ENCODE peak calls at places on chromosome 2, in seven cellular contexts. One of them, this sample, is unnamed.
A peak's percentile ranks its signal among the peaks of the same experiment; 100 is the strongest.

GRCh38 chr2:68302281-68302680 is 17.5 kb downstream of the CNRIP1 start:
- DNase-seq in IMR-90: peak; percentile 39
- DNase-seq in H9: no peak
- DNase-seq in neuronal stem cell: no peak
- DNase-seq in trophoblast cell: no peak
- DNase-seq in mesendoderm: peak; percentile 66
- DNase-seq in H1: no peak
- DNase-seq in this sample: peak; percentile 21

GRCh38 chr2:101790856-101791255 is 93.3 kb downstream of the MAP4K4 start:
- DNase-seq in IMR-90: peak; percentile 74
- DNase-seq in H9: no peak
- DNase-seq in neuronal stem cell: no peak
- DNase-seq in trophoblast cell: no peak
- DNase-seq in mesendoderm: no peak
- DNase-seq in H1: no peak
- DNase-seq in this sample: no peak

GRCh38 chr2:130824492-130825061 is 12.1 kb upstream of the ARHGEF4 start:
- DNase-seq in IMR-90: peak; percentile 99
- DNase-seq in H9: no peak
- DNase-seq in neuronal stem cell: no peak
- DNase-seq in trophoblast cell: no peak
- DNase-seq in mesendoderm: peak; percentile 27
- DNase-seq in H1: no peak
- DNase-seq in this sample: peak; percentile 83

GRCh38 chr2:71602581-71602980 is 149.2 kb downstream of the DYSF start:
- DNase-seq in IMR-90: no peak
- DNase-seq in H9: peak; percentile 10
- DNase-seq in neuronal stem cell: no peak
- DNase-seq in trophoblast cell: no peak
- DNase-seq in mesendoderm: no peak
- DNase-seq in H1: no peak
- DNase-seq in this sample: no peak

GRCh38 chr2:196176142-196176738 is 4.9 kb upstream of the STK17B start:
- DNase-seq in IMR-90: no peak
- DNase-seq in H9: no peak
- DNase-seq in neuronal stem cell: no peak
- DNase-seq in trophoblast cell: no peak
- DNase-seq in mesendoderm: no peak
- DNase-seq in H1: no peak
- DNase-seq in this sample: no peak

GRCh38 chr2:9330639-9331270 is 92.6 kb downstream of the ITGB1BP1 start:
- DNase-seq in IMR-90: no peak
- DNase-seq in H9: no peak
- DNase-seq in neuronal stem cell: no peak
- DNase-seq in trophoblast cell: no peak
- DNase-seq in mesendoderm: no peak
- DNase-seq in H1: no peak
- DNase-seq in this sample: no peak

GRCh38 chr2:152098798-152099654 is at the start of gene CACNB4:
- DNase-seq in IMR-90: no peak
- DNase-seq in H9: peak; percentile 75
- DNase-seq in neuronal stem cell: peak; percentile 35
- DNase-seq in trophoblast cell: no peak
- DNase-seq in mesendoderm: peak; percentile 25
- DNase-seq in H1: peak; percentile 27
- DNase-seq in this sample: peak; percentile 23

GRCh38 chr2:70514612-70515055 is 39.0 kb downstream of the TGFA start:
- DNase-seq in IMR-90: no peak
- DNase-seq in H9: no peak
- DNase-seq in neuronal stem cell: no peak
- DNase-seq in trophoblast cell: no peak
- DNase-seq in mesendoderm: no peak
- DNase-seq in H1: no peak
- DNase-seq in this sample: no peak

GRCh38 chr2:172817411-172817810 is 81.8 kb downstream of the RAPGEF4 start:
- DNase-seq in IMR-90: peak; percentile 83
- DNase-seq in H9: no peak
- DNase-seq in neuronal stem cell: no peak
- DNase-seq in trophoblast cell: no peak
- DNase-seq in mesendoderm: no peak
- DNase-seq in H1: no peak
- DNase-seq in this sample: no peak

GRCh38 chr2:53422979-53423378 is 344.6 kb upstream of the CHAC2 start:
- DNase-seq in IMR-90: peak; percentile 59
- DNase-seq in H9: peak; percentile 74
- DNase-seq in neuronal stem cell: peak; percentile 18
- DNase-seq in trophoblast cell: peak; percentile 38
- DNase-seq in mesendoderm: peak; percentile 82
- DNase-seq in H1: peak; percentile 27
- DNase-seq in this sample: peak; percentile 57

GRCh38 chr2:220847006-220847405 is 725.1 kb downstream of the EPHA4 start:
- DNase-seq in IMR-90: peak; percentile 30
- DNase-seq in H9: no peak
- DNase-seq in neuronal stem cell: no peak
- DNase-seq in trophoblast cell: no peak
- DNase-seq in mesendoderm: no peak
- DNase-seq in H1: no peak
- DNase-seq in this sample: no peak

GRCh38 chr2:19536136-19536535 is 177.7 kb upstream of the OSR1 start:
- DNase-seq in IMR-90: no peak
- DNase-seq in H9: no peak
- DNase-seq in neuronal stem cell: peak; percentile 55
- DNase-seq in trophoblast cell: no peak
- DNase-seq in mesendoderm: peak; percentile 42
- DNase-seq in H1: no peak
- DNase-seq in this sample: peak; percentile 41

GRCh38 chr2:210399440-210400041 is 77.0 kb downstream of the LANCL1 start:
- DNase-seq in IMR-90: peak; percentile 7
- DNase-seq in H9: no peak
- DNase-seq in neuronal stem cell: no peak
- DNase-seq in trophoblast cell: no peak
- DNase-seq in mesendoderm: no peak
- DNase-seq in H1: no peak
- DNase-seq in this sample: peak; percentile 16

GRCh38 chr2:134401081-134401497 is 147.2 kb downstream of the MGAT5 start:
- DNase-seq in IMR-90: peak; percentile 17
- DNase-seq in H9: no peak
- DNase-seq in neuronal stem cell: no peak
- DNase-seq in trophoblast cell: no peak
- DNase-seq in mesendoderm: no peak
- DNase-seq in H1: no peak
- DNase-seq in this sample: no peak

GRCh38 chr2:133489641-133490411 is 78.4 kb downstream of the NCKAP5 start:
- DNase-seq in IMR-90: peak; percentile 52
- DNase-seq in H9: no peak
- DNase-seq in neuronal stem cell: no peak
- DNase-seq in trophoblast cell: no peak
- DNase-seq in mesendoderm: no peak
- DNase-seq in H1: no peak
- DNase-seq in this sample: no peak

GRCh38 chr2:38578832-38579231 is 23.9 kb downstream of the HNRNPLL start:
- DNase-seq in IMR-90: no peak
- DNase-seq in H9: no peak
- DNase-seq in neuronal stem cell: no peak
- DNase-seq in trophoblast cell: no peak
- DNase-seq in mesendoderm: no peak
- DNase-seq in H1: no peak
- DNase-seq in this sample: peak; percentile 43

GRCh38 chr2:16215892-16216554 is 275.7 kb downstream of the MYCN start:
- DNase-seq in IMR-90: no peak
- DNase-seq in H9: no peak
- DNase-seq in neuronal stem cell: no peak
- DNase-seq in trophoblast cell: no peak
- DNase-seq in mesendoderm: no peak
- DNase-seq in H1: no peak
- DNase-seq in this sample: no peak

GRCh38 chr2:136246086-136246669 is 128.2 kb upstream of the CXCR4 start:
- DNase-seq in IMR-90: peak; percentile 4
- DNase-seq in H9: peak; percentile 58
- DNase-seq in neuronal stem cell: no peak
- DNase-seq in trophoblast cell: peak; percentile 35
- DNase-seq in mesendoderm: peak; percentile 63
- DNase-seq in H1: no peak
- DNase-seq in this sample: peak; percentile 60

GRCh38 chr2:221060335-221060734 is 511.8 kb downstream of the EPHA4 start:
- DNase-seq in IMR-90: peak; percentile 78
- DNase-seq in H9: no peak
- DNase-seq in neuronal stem cell: no peak
- DNase-seq in trophoblast cell: no peak
- DNase-seq in mesendoderm: no peak
- DNase-seq in H1: no peak
- DNase-seq in this sample: peak; percentile 22

GRCh38 chr2:75667884-75668283 is 21.3 kb downstream of the MRPL19 start:
- DNase-seq in IMR-90: no peak
- DNase-seq in H9: no peak
- DNase-seq in neuronal stem cell: no peak
- DNase-seq in trophoblast cell: no peak
- DNase-seq in mesendoderm: no peak
- DNase-seq in H1: no peak
- DNase-seq in this sample: no peak

GRCh38 chr2:105852066-105852465 is 107.4 kb downstream of the NCK2 start:
- DNase-seq in IMR-90: no peak
- DNase-seq in H9: no peak
- DNase-seq in neuronal stem cell: no peak
- DNase-seq in trophoblast cell: peak; percentile 76
- DNase-seq in mesendoderm: no peak
- DNase-seq in H1: no peak
- DNase-seq in this sample: no peak

GRCh38 chr2:240557808-240558207 is at the start of gene ANKMY1:
- DNase-seq in IMR-90: peak; percentile 67
- DNase-seq in H9: peak; percentile 92
- DNase-seq in neuronal stem cell: peak; percentile 78
- DNase-seq in trophoblast cell: peak; percentile 46
- DNase-seq in mesendoderm: peak; percentile 90
- DNase-seq in H1: no peak
- DNase-seq in this sample: peak; percentile 69

GRCh38 chr2:240556553-240557100 is 1.2 kb downstream of the ANKMY1 start:
- DNase-seq in IMR-90: peak; percentile 37
- DNase-seq in H9: peak; percentile 82
- DNase-seq in neuronal stem cell: no peak
- DNase-seq in trophoblast cell: no peak
- DNase-seq in mesendoderm: peak; percentile 86
- DNase-seq in H1: no peak
- DNase-seq in this sample: peak; percentile 37

GRCh38 chr2:240558229-240558885 is 569 bp upstream of the ANKMY1 start:
- DNase-seq in IMR-90: no peak
- DNase-seq in H9: peak; percentile 5
- DNase-seq in neuronal stem cell: no peak
- DNase-seq in trophoblast cell: no peak
- DNase-seq in mesendoderm: no peak
- DNase-seq in H1: no peak
- DNase-seq in this sample: no peak

GRCh38 chr2:240555541-240556250 is 2.1 kb downstream of the ANKMY1 start:
- DNase-seq in IMR-90: no peak
- DNase-seq in H9: no peak
- DNase-seq in neuronal stem cell: no peak
- DNase-seq in trophoblast cell: no peak
- DNase-seq in mesendoderm: no peak
- DNase-seq in H1: no peak
- DNase-seq in this sample: no peak

GRCh38 chr2:240557101-240557751 is 562 bp downstream of the ANKMY1 start:
- DNase-seq in IMR-90: no peak
- DNase-seq in H9: peak; percentile 44
- DNase-seq in neuronal stem cell: no peak
- DNase-seq in trophoblast cell: no peak
- DNase-seq in mesendoderm: no peak
- DNase-seq in H1: no peak
- DNase-seq in this sample: no peak
- H2AK5ac ChIP-seq in IMR-90: no peak overlapping the region
- H2AK5ac ChIP-seq in H9: no peak overlapping the region
- H2AK5ac ChIP-seq in neuronal stem cell: peak overlapping the region; percentile 23
- H2AK5ac ChIP-seq in trophoblast cell: no peak overlapping the region
- H2AK5ac ChIP-seq in mesendoderm: no peak overlapping the region
- H2AK5ac ChIP-seq in H1: no peak overlapping the region
- H2AK5ac ChIP-seq in this sample: no peak overlapping the region

GRCh38 chr2:182816856-182817255 is 49.6 kb downstream of the FRZB start:
- DNase-seq in IMR-90: peak; percentile 21
- DNase-seq in H9: no peak
- DNase-seq in neuronal stem cell: no peak
- DNase-seq in trophoblast cell: no peak
- DNase-seq in mesendoderm: no peak
- DNase-seq in H1: no peak
- DNase-seq in this sample: no peak

GRCh38 chr2:182810087-182810486 is 56.4 kb downstream of the FRZB start:
- DNase-seq in IMR-90: no peak
- DNase-seq in H9: no peak
- DNase-seq in neuronal stem cell: no peak
- DNase-seq in trophoblast cell: no peak
- DNase-seq in mesendoderm: no peak
- DNase-seq in H1: no peak
- DNase-seq in this sample: no peak

GRCh38 chr2:182814804-182815203 is 51.6 kb downstream of the FRZB start:
- DNase-seq in IMR-90: no peak
- DNase-seq in H9: no peak
- DNase-seq in neuronal stem cell: no peak
- DNase-seq in trophoblast cell: no peak
- DNase-seq in mesendoderm: no peak
- DNase-seq in H1: no peak
- DNase-seq in this sample: no peak

GRCh38 chr2:182817558-182817957 is 48.9 kb downstream of the FRZB start:
- DNase-seq in IMR-90: no peak
- DNase-seq in H9: no peak
- DNase-seq in neuronal stem cell: no peak
- DNase-seq in trophoblast cell: no peak
- DNase-seq in mesendoderm: no peak
- DNase-seq in H1: no peak
- DNase-seq in this sample: no peak

DNA sequence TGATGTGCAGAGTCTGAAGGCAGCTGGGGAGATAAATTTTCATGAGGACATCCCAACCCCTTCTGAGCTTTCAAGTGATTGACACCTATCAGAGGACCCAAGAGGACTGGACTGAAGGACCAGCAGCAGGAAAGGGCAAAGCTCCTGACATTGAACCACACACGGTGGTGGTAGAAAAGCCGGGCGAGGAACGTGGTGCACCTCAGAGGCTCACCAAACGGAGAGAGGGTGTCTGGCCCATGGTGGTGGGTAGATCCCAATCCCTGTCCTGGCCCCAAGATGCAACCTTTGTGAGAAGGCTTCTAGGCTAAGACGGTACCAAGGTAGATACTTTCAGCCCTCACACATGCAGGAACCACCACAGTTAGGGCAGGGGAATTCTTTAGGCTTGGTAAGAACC is 52.1 kb downstream of the FRZB start:
- DNase-seq in IMR-90: no peak
- DNase-seq in H9: no peak
- DNase-seq in neuronal stem cell: no peak
- DNase-seq in trophoblast cell: no peak
- DNase-seq in mesendoderm: no peak
- DNase-seq in H1: no peak
- DNase-seq in this sample: no peak
- H3K27ac ChIP-seq in IMR-90: no peak overlapping the region
- H3K27ac ChIP-seq in H9: no peak overlapping the region
- H3K27ac ChIP-seq in neuronal stem cell: no peak overlapping the region
- H3K27ac ChIP-seq in trophoblast cell: no peak overlapping the region
- H3K27ac ChIP-seq in mesendoderm: no peak overlapping the region
- H3K27ac ChIP-seq in H1: no peak overlapping the region
- H3K27ac ChIP-seq in this sample: no peak overlapping the region

GRCh38 chr2:217207387-217208010 is 347.6 kb upstream of the TNP1 start:
- DNase-seq in IMR-90: no peak
- DNase-seq in H9: no peak
- DNase-seq in neuronal stem cell: no peak
- DNase-seq in trophoblast cell: no peak
- DNase-seq in mesendoderm: peak; percentile 14
- DNase-seq in H1: no peak
- DNase-seq in this sample: no peak
- H2AK5ac ChIP-seq in IMR-90: peak overlapping the region; percentile 70
- H2AK5ac ChIP-seq in H9: no peak overlapping the region
- H2AK5ac ChIP-seq in neuronal stem cell: no peak overlapping the region
- H2AK5ac ChIP-seq in trophoblast cell: peak overlapping the region; percentile 31
- H2AK5ac ChIP-seq in mesendoderm: no peak overlapping the region
- H2AK5ac ChIP-seq in H1: no peak overlapping the region
- H2AK5ac ChIP-seq in this sample: no peak overlapping the region

GRCh38 chr2:113178069-113178468 is 4.3 kb downstream of the PSD4 start:
- DNase-seq in IMR-90: no peak
- DNase-seq in H9: no peak
- DNase-seq in neuronal stem cell: no peak
- DNase-seq in trophoblast cell: peak; percentile 56
- DNase-seq in mesendoderm: no peak
- DNase-seq in H1: no peak
- DNase-seq in this sample: no peak
- H3K27ac ChIP-seq in IMR-90: no peak overlapping the region
- H3K27ac ChIP-seq in H9: no peak overlapping the region
- H3K27ac ChIP-seq in neuronal stem cell: no peak overlapping the region
- H3K27ac ChIP-seq in trophoblast cell: no peak overlapping the region
- H3K27ac ChIP-seq in mesendoderm: no peak overlapping the region
- H3K27ac ChIP-seq in H1: no peak overlapping the region
- H3K27ac ChIP-seq in this sample: no peak overlapping the region

This sample was measured in mesenchymal stem cell.